ENCODE peak calls at places on chromosomes 6 and 20, in eight cellular contexts. J is neural crest cell; U is activated naive CD8-positive, alpha-beta T cell treated with anti-CD3 and anti-CD28 coated beads, Interleukin-2, amount 50 U/mL, for 16 hours; D is GM23338; M is tibial nerve; T is lower lobe of right lung; V is HFF-Myc; Q is H4. S is an unnamed sample.

GRCh38 chr6:112036088-112036637 is 17.7 kb upstream of the CCN6 start:
- DNase-seq in D (no peak), T (no peak), J (no peak), Q (no peak), U (no peak), M (no peak), V (no peak), S (no peak)

GRCh38 chr6:164757451-164757850 is 552.0 kb downstream of the C6orf118 start:
- DNase-seq in V (no peak), M (no peak), D (no peak), U (no peak), Q (no peak), T (no peak), J (no peak), S (no peak)

GRCh38 chr6:127582777-127583462 is 5.9 kb downstream of the C6orf58 start:
- DNase-seq in M (no peak), V (no peak), Q (peak; percentile 11), T (no peak), D (no peak), J (no peak), U (no peak), S (peak; percentile 44)

GRCh38 chr20:31845300-31845863 is at the start of gene FOXS1:
- DNase-seq in M (peak; percentile 56), T (no peak), V (no peak), D (peak; percentile 60), Q (no peak), J (peak; percentile 37), U (no peak), S (no peak)

GRCh38 chr6:2505624-2506023 is 245.1 kb downstream of the MYLK4 start:
- DNase-seq in U (no peak), D (peak; percentile 81), V (no peak), J (peak; percentile 9), T (no peak), Q (no peak), M (no peak), S (no peak)

GRCh38 chr20:16929756-16930155 is 181.6 kb downstream of the OTOR start:
- DNase-seq in V (no peak), J (no peak), M (no peak), U (no peak), Q (no peak), T (no peak), D (no peak), S (no peak)

GRCh38 chr6:139380611-139381010 is 6.2 kb upstream of the CITED2 start:
- DNase-seq in M (no peak), J (no peak), V (no peak), T (no peak), Q (no peak), U (no peak), D (no peak), S (no peak)

GRCh38 chr6:150627601-150628012 is 27.9 kb downstream of the PLEKHG1 start:
- DNase-seq in Q (peak; percentile 60), U (no peak), D (no peak), M (no peak), T (no peak), J (no peak), V (peak; percentile 97), S (no peak)

GRCh38 chr6:3738381-3739131 is 13.0 kb downstream of the PXDC1 start:
- DNase-seq in J (no peak), U (no peak), T (no peak), D (no peak), M (no peak), Q (no peak), V (no peak), S (no peak)

GRCh38 chr20:48148020-48148419 is 362.7 kb upstream of the SULF2 start:
- DNase-seq in V (no peak), U (no peak), J (no peak), T (no peak), Q (no peak), M (no peak), D (no peak), S (no peak)